ENCODE peak calls at places on chromosomes 6 and 20, in four cellular contexts. H, J, E and D are unnamed samples.

GRCh38 chr6:113695506-113695905 is 161.6 kb upstream of the MARCKS start:
- DNase-seq in H (no peak), J (no peak), E (peak; percentile 72), D (no peak)

GRCh38 chr6:83853178-83853967 is at the start of gene RIPPLY2:
- DNase-seq in H (no peak), J (no peak), E (peak; percentile 28), D (no peak)

GRCh38 chr20:63315982-63316491 is 23.1 kb downstream of the COL20A1 start:
- DNase-seq in H (no peak), J (no peak), E (no peak), D (no peak)

GRCh38 chr20:41172296-41173140 is 35.2 kb downstream of the PLCG1 start:
- DNase-seq in H (no peak), J (no peak), E (no peak), D (no peak)

GRCh38 chr20:3911956-3912355 is 22.8 kb downstream of the PANK2 start:
- DNase-seq in H (no peak), J (no peak), E (no peak), D (no peak)

GRCh38 chr6:20870493-20870892 is 336.2 kb downstream of the CDKAL1 start:
- DNase-seq in H (no peak), J (no peak), E (no peak), D (no peak)

GRCh38 chr20:34639755-34640222 is 37.1 kb downstream of the PIGU start:
- DNase-seq in H (no peak), J (no peak), E (no peak), D (no peak)

GRCh38 chr20:56656632-56657031 is 27.5 kb downstream of the TFAP2C start:
- DNase-seq in H (no peak), J (no peak), E (no peak), D (no peak)

GRCh38 chr20:51014797-51015722 is 7.8 kb downstream of the KCNG1 start:
- DNase-seq in H (no peak), J (no peak), E (peak; percentile 30), D (no peak)

GRCh38 chr6:112253842-112254816 is at the start of gene LAMA4:
- DNase-seq in H (no peak), J (peak; percentile 47), E (peak; percentile 84), D (no peak)

GRCh38 chr20:15682690-15683089 is 890.6 kb downstream of the KIF16B start:
- DNase-seq in H (no peak), J (no peak), E (no peak), D (no peak)

GRCh38 chr20:2701671-2702081 is 9.1 kb downstream of the EBF4 start:
- DNase-seq in H (no peak), J (no peak), E (no peak), D (no peak)

GRCh38 chr6:46191961-46192360 is 21.2 kb upstream of the ENPP5 start:
- DNase-seq in H (no peak), J (no peak), E (peak; percentile 93), D (no peak)

GRCh38 chr6:7687145-7688113 is 38.5 kb upstream of the BMP6 start:
- DNase-seq in H (no peak), J (no peak), E (no peak), D (no peak)

GRCh38 chr6:120198033-120198432 is 848.5 kb upstream of the MAN1A1 start:
- DNase-seq in H (no peak), J (no peak), E (peak; percentile 79), D (no peak)

GRCh38 chr20:46805836-46806235 is 88.8 kb upstream of the EYA2 start:
- DNase-seq in H (no peak), J (no peak), E (no peak), D (no peak)

GRCh38 chr6:169677096-169677495 is 24.7 kb downstream of the WDR27 start:
- DNase-seq in H (no peak), J (no peak), E (no peak), D (no peak)

GRCh38 chr20:12315652-12316051 is 398.0 kb downstream of the BTBD3 start:
- DNase-seq in H (no peak), J (no peak), E (no peak), D (no peak)

GRCh38 chr6:138944412-138944811 is 43.6 kb downstream of the REPS1 start:
- DNase-seq in H (peak; percentile 4), J (no peak), E (peak; percentile 77), D (no peak)

GRCh38 chr20:16701296-16701695 is 28.5 kb upstream of the SNRPB2 start:
- DNase-seq in H (no peak), J (no peak), E (no peak), D (no peak)

GRCh38 chr6:159540152-159540551 is 152.9 kb downstream of the SOD2 start:
- DNase-seq in H (no peak), J (no peak), E (no peak), D (no peak)

GRCh38 chr6:115706324-115706723 is 354.4 kb downstream of the FRK start:
- DNase-seq in H (no peak), J (no peak), E (no peak), D (no peak)

GRCh38 chr6:11921017-11921438 is 91.1 kb upstream of the HIVEP1 start:
- DNase-seq in H (no peak), J (peak; percentile 34), E (peak; percentile 93), D (peak; percentile 33)

GRCh38 chr6:165766457-165766856 is 103.4 kb upstream of the PDE10A start:
- DNase-seq in H (no peak), J (no peak), E (peak; percentile 10), D (no peak)

GRCh38 chr6:100035873-100036653 is 42.0 kb upstream of the MCHR2 start:
- DNase-seq in H (no peak), J (no peak), E (no peak), D (no peak)

GRCh38 chr6:104896914-104897313 is 37.2 kb upstream of the HACE1 start:
- DNase-seq in H (no peak), J (no peak), E (no peak), D (no peak)

GRCh38 chr20:3045042-3045815 is 623 bp upstream of the MRPS26 start:
- DNase-seq in H (no peak), J (peak; percentile 69), E (peak; percentile 74), D (peak; percentile 50)

GRCh38 chr6:150745896-150746295 is 119.6 kb upstream of the MTHFD1L start:
- DNase-seq in H (no peak), J (no peak), E (no peak), D (no peak)

GRCh38 chr6:136347847-136348246 is 58.2 kb upstream of the BCLAF1 start:
- DNase-seq in H (no peak), J (peak; percentile 54), E (no peak), D (no peak)

GRCh38 chr6:337782-338464 is 45.6 kb downstream of the DUSP22 start:
- DNase-seq in H (no peak), J (no peak), E (no peak), D (no peak)

GRCh38 chr6:138805431-138805830 is 9.5 kb downstream of the ECT2L start:
- DNase-seq in H (no peak), J (no peak), E (peak; percentile 29), D (no peak)

GRCh38 chr20:16732506-16733152 is 2.8 kb downstream of the SNRPB2 start:
- DNase-seq in H (no peak), J (no peak), E (no peak), D (no peak)

GRCh38 chr6:37473364-37474095 is 26.2 kb downstream of the CCDC167 start:
- DNase-seq in H (no peak), J (no peak), E (peak; percentile 32), D (no peak)

GRCh38 chr20:43721097-43721428 is 5.7 kb downstream of the GTSF1L start:
- DNase-seq in H (no peak), J (no peak), E (no peak), D (no peak)

GRCh38 chr6:14309516-14309915 is 191.9 kb downstream of the CD83 start:
- DNase-seq in H (no peak), J (no peak), E (no peak), D (no peak)

DNA sequence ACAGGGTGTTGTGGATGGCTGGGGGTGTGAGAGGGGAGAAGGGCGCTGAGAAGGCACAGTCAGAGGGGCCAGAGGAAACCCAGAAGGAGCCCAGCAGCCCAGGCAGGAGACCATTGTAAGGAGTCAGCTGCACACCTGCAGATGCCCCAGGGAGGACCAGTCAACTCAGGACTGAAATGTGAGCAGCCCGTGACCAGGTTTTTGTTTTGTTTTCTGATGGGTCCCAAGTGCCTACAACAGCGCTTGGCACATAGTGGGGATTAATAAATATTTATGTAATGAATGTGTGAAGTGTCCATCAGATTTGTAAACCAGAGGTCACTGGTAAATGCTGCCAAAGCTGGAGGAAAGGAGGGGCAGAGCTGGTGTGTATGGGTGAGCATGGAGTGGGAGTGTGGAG is 30.2 kb downstream of the TRAM2 start:
- DNase-seq in H (no peak), J (no peak), E (no peak), D (no peak)
- H3K4me1 ChIP-seq in H (no peaks in the 10 kb centered on the region), J (no peaks in the 10 kb centered on the region), E (peaks cover 88% of the 10 kb centered on the region), D (peaks cover 77% of the 10 kb centered on the region)

GRCh38 chr6:125743604-125744003 is 5.8 kb upstream of the HEY2 start:
- DNase-seq in H (no peak), J (no peak), E (no peak), D (no peak)
- H3K27ac ChIP-seq in H (no peak overlapping the region), J (no peak overlapping the region), E (no peak overlapping the region), D (peak overlapping the region; percentile 99)

GRCh38 chr6:91152824-91153223 is 566.0 kb upstream of the MAP3K7 start:
- DNase-seq in H (no peak), J (no peak), E (no peak), D (no peak)
- H3K4me1 ChIP-seq in H (no peaks in the 10 kb centered on the region), J (no peaks in the 10 kb centered on the region), E (peaks cover 13% of the 10 kb centered on the region), D (no peaks in the 10 kb centered on the region)

DNA sequence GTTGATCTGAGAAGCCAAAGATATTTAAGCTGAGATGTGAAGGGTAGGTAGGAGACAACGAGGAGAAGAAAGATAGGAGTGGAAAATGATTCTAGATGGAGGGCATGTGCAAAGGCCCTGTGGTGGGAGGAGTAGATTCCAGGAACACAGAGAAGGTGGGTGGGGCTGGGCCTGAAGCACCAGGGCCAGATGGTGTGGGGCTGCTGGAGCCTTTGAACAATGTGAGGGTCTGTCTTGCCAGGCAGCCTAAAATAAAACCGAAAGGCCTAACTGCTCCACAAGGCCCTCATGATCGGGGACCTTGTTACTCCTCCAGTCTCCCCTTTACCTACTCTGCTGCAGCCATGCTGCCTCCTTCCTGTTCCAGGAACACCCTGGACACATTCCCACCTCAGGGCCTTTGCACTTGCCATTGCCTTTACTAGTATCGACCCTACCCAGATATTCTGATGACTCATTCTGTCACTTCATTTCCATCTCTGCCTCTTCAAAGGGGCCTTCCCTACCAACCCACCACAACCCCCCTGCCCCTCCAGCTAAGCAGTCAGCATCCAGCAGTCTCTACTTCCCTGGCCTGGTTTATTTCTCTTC is 20.0 kb downstream of the FAM110A start:
- DNase-seq in H (no peak), J (no peak), E (no peak), D (no peak)
- H3K27ac ChIP-seq in H (no peak overlapping the region), J (no peak overlapping the region), E (no peak overlapping the region), D (no peak overlapping the region)

GRCh38 chr20:49915380-49916145 is at the start of gene SPATA2:
- DNase-seq in H (peak; percentile 87), J (peak; percentile 98), E (peak; percentile 90), D (peak; percentile 99)

GRCh38 chr20:49914310-49915117 is 815 bp downstream of the SPATA2 start:
- DNase-seq in H (no peak), J (no peak), E (no peak), D (no peak)

GRCh38 chr20:49916146-49917002 is 1.0 kb upstream of the SPATA2 start:
- DNase-seq in H (no peak), J (no peak), E (peak; percentile 16), D (no peak)

GRCh38 chr20:49913399-49914047 is 1.8 kb downstream of the SPATA2 start:
- DNase-seq in H (no peak), J (no peak), E (peak; percentile 16), D (no peak)

DNA sequence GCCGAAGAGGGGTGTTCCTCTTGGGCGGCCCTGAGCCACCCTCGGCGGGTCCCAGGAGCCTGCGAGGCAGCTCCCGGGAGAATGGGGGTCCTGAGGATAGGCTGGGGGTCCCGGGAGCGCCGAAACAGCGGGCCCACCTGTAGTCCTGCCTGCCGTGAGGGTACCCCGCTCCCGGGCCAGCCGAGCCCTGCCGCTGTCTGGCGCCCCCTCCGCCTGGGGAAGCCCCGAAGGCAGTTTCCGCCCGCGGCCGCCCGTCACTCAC is 280 bp downstream of the SPATA2 start:
- DNase-seq in H (no peak), J (no peak), E (no peak), D (no peak)
- H3K4me1 ChIP-seq in H (peaks cover 21% of the 10 kb centered on the region), J (no peaks in the 10 kb centered on the region), E (peaks cover 29% of the 10 kb centered on the region), D (peaks cover 17% of the 10 kb centered on the region)